ENCODE peak calls at places on chromosomes 13 and 19, in seven cellular contexts. T, W, H, C, K, D and Q are unnamed samples.

GRCh38 chr19:14517446-14517839 is 754 bp downstream of the DNAJB1 start:
- DNase-seq in T (no peak), W (no peak), H (no peak), C (no peak), K (peak; percentile 62), D (no peak), Q (no peak)

GRCh38 chr19:56153507-56153906 is 12.4 kb downstream of the ZNF444 start:
- DNase-seq in T (no peak), W (no peak), H (no peak), C (no peak), K (peak; percentile 19), D (no peak), Q (no peak)

GRCh38 chr13:43300817-43301216 is 277.4 kb downstream of the DNAJC15 start:
- DNase-seq in T (no peak), W (no peak), H (no peak), C (no peak), K (no peak), D (no peak), Q (no peak)

GRCh38 chr13:66489172-66489571 is 741.0 kb downstream of the PCDH9 start:
- DNase-seq in T (no peak), W (no peak), H (no peak), C (no peak), K (no peak), D (no peak), Q (no peak)

GRCh38 chr13:107299717-107300116 is 731.8 kb upstream of the ARGLU1 start:
- DNase-seq in T (no peak), W (no peak), H (no peak), C (no peak), K (no peak), D (no peak), Q (no peak)

GRCh38 chr13:38542601-38543000 is 144.3 kb upstream of the FREM2 start:
- DNase-seq in T (no peak), W (no peak), H (no peak), C (no peak), K (no peak), D (no peak), Q (no peak)

GRCh38 chr13:41222259-41222852 is 28.0 kb upstream of the KBTBD7 start:
- DNase-seq in T (no peak), W (no peak), H (no peak), C (peak; percentile 51), K (peak; percentile 60), D (no peak), Q (peak; percentile 67)

GRCh38 chr19:37963190-37963947 is 56.4 kb downstream of the SIPA1L3 start:
- DNase-seq in T (no peak), W (no peak), H (no peak), C (no peak), K (no peak), D (peak; percentile 37), Q (peak; percentile 29)

GRCh38 chr13:30421093-30422055 is 919 bp upstream of the UBE2L5 start:
- DNase-seq in T (peak; percentile 86), W (peak; percentile 88), H (peak; percentile 97), C (peak; percentile 82), K (peak; percentile 87), D (peak; percentile 72), Q (peak; percentile 52)

GRCh38 chr19:10193666-10194499 is 870 bp downstream of the DNMT1 start:
- DNase-seq in T (no peak), W (no peak), H (peak; percentile 86), C (no peak), K (no peak), D (no peak), Q (peak; percentile 31)

GRCh38 chr19:38617283-38617763 is 430 bp downstream of the MAP4K1 start:
- DNase-seq in T (peak; percentile 47), W (no peak), H (no peak), C (no peak), K (no peak), D (no peak), Q (no peak)

GRCh38 chr13:23705578-23705977 is 135.4 kb downstream of the TNFRSF19 start:
- DNase-seq in T (no peak), W (no peak), H (no peak), C (no peak), K (no peak), D (no peak), Q (no peak)

GRCh38 chr19:12657966-12658365 is 8.6 kb downstream of the MAN2B1 start:
- DNase-seq in T (no peak), W (no peak), H (no peak), C (no peak), K (no peak), D (no peak), Q (no peak)

GRCh38 chr19:12611361-12611699 is 610 bp downstream of the ZNF791 start:
- DNase-seq in T (peak; percentile 68), W (peak; percentile 77), H (no peak), C (peak; percentile 74), K (peak; percentile 77), D (peak; percentile 76), Q (peak; percentile 56)

GRCh38 chr13:91719033-91719432 is 320.6 kb downstream of the GPC5 start:
- DNase-seq in T (no peak), W (peak; percentile 9), H (no peak), C (no peak), K (no peak), D (no peak), Q (peak; percentile 9)

GRCh38 chr13:91456837-91457236 is 58.4 kb downstream of the GPC5 start:
- DNase-seq in T (no peak), W (no peak), H (no peak), C (no peak), K (no peak), D (no peak), Q (no peak)

GRCh38 chr13:114194853-114195252 is 15.8 kb downstream of the CFAP97D2 start:
- DNase-seq in T (no peak), W (no peak), H (peak; percentile 29), C (no peak), K (no peak), D (no peak), Q (no peak)

DNA sequence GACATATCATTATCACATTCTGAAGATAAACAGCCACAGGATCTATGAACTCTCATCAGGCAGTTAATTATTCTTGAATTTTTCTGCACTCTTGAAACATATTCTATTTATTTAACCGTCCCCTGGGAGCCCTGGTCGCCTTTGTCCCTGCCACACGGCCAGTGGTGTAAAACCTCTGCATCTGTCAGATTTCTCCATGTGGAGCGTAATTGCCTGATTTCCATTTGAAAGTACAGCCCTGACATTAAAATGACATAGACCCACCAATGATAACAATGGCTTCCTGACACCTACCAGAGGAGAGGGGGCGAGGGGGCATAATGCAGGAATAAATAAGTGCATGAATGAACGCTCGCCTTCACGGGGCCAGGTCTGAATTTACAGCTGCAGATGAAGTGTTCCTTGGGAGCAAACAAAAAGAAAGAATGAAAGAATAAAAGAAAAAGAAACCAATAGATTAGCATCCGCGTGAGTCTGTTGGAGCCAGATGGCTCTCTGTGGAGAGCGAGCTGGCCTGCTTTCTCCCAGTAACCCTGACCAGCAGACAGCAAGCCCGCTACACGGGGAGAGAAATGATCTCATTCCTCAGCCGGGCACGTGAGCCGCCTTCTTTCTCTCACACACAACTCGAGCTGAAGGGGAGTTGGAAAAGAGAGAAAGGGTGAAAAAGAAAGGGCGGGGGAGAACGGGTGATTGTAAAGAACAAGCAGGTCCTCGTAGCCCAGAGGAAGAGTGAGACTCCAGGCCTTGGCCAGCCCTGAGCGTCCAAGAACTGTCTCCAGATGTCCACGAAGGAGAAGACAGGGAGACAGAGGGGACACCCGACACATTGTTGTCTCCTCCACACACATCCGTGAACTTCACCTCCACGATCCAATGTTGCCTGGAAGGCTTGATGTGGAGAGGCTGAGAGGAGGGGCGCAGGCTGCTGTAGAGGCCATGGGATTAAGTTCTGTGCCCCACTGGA is 81.2 kb downstream of the RNASEH2B start:
- DNase-seq in T (peak; percentile 47), W (peak; percentile 51), H (no peak), C (no peak), K (peak; percentile 50), D (no peak), Q (peak; percentile 9)
- H3K27ac ChIP-seq in T (no peak overlapping the region), W (no peak overlapping the region), H (no peak overlapping the region), C (no peak overlapping the region), K (no peak overlapping the region), D (peak overlapping the region; percentile 84), Q (no peak overlapping the region)

GRCh38 chr13:113027566-113027965 is 58.6 kb downstream of the MCF2L start:
- DNase-seq in T (no peak), W (no peak), H (no peak), C (no peak), K (no peak), D (no peak), Q (no peak)
- H3K4me3 ChIP-seq in T (no peak overlapping the region), W (no peak overlapping the region), H (no peak overlapping the region), C (no peak overlapping the region), K (no peak overlapping the region), D (no peak overlapping the region), Q (no peak overlapping the region)

GRCh38 chr19:48905664-48906063 is 5.6 kb downstream of the NUCB1 start:
- DNase-seq in T (no peak), W (no peak), H (no peak), C (no peak), K (no peak), D (no peak), Q (no peak)

GRCh38 chr19:48913114-48913513 is 13.0 kb downstream of the NUCB1 start:
- DNase-seq in T (no peak), W (no peak), H (no peak), C (no peak), K (no peak), D (no peak), Q (no peak)

GRCh38 chr19:48906324-48906723 is 6.2 kb downstream of the NUCB1 start:
- DNase-seq in T (no peak), W (no peak), H (no peak), C (no peak), K (no peak), D (no peak), Q (no peak)

GRCh38 chr19:48910803-48911202 is 10.7 kb downstream of the NUCB1 start:
- DNase-seq in T (no peak), W (no peak), H (no peak), C (no peak), K (no peak), D (no peak), Q (no peak)

DNA sequence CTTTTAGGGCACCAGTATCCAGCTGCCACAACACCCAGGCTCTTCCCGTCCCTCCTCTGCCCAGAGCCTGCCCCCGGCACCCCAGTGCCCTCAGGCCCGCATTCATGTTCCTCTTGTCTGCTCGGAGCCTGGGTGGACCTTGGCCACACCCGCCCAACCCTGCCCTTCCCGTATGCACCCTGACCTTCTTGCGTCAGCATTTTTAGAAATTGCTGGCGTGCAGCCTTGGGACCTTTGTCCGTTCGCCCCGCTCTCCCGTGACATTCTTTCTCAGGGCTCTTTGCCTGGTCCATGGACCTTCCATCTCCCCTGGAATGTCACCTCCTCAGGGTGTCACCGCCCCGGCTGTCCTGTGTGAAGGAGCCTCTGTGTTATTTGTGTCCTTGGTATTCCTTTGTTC is 7.6 kb downstream of the NUCB1 start:
- DNase-seq in T (no peak), W (no peak), H (no peak), C (no peak), K (no peak), D (no peak), Q (no peak)
- H3K36me3 ChIP-seq in T (no peaks in the 10 kb centered on the region), W (peaks cover 83% of the 10 kb centered on the region), H (peaks cover 85% of the 10 kb centered on the region), C (peaks cover 54% of the 10 kb centered on the region), K (peaks cover 28% of the 10 kb centered on the region), D (no peaks in the 10 kb centered on the region), Q (peaks cover 35% of the 10 kb centered on the region)

DNA sequence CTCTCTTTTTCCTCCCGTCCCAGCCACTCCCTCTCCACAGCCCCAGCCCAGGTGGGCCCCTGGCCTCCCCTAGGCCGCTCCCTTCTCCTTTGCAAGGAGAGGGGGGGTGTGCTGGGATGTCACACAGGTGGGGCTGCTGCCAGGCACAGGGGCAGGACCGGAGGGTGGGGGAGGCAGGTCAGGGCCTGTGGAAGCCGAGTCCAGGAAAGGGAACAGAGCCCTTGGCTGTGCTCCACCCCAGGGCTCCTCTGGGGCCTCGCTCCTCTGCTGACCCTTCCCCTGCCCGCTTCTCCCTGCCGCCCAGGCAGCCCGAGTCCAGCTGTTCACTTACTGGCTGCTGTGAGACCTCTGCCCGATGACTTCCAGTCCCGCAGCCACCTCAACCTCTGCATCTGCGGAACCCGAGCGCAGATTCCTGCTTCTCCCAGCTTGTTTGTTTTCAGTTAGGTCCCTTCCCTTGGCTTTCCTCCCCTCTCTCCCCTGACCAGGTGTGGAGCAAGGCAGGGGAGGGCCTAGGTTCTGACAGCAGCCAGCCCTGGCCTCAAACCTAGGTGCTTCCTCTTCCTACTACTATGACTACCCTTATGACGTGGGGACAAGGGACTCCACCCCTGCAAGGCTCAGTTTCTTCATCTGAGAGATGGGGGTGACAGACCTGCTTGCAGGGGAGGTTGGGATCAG is 850 bp upstream of the KLK11 start:
- DNase-seq in T (no peak), W (no peak), H (no peak), C (peak; percentile 65), K (no peak), D (no peak), Q (no peak)
- H3K27ac ChIP-seq in T (no peak overlapping the region), W (no peak overlapping the region), H (no peak overlapping the region), C (peak overlapping the region; percentile 97), K (no peak overlapping the region), D (peak overlapping the region; percentile 55), Q (no peak overlapping the region)